ENCODE peak calls at places on chromosomes 11 and 22, in nine cellular contexts. W is ureter; X is colonic mucosa; T is cardiac muscle cell; I is activated CD4-positive, alpha-beta T cell treated with anti-CD3 and anti-CD28 coated beads for 4 hours; R is activated T-helper 1 cell treated with anti-CD3 and anti-CD28 coated beads, Interleukin-2, amount 50 U/mL, for 16 hours; V is activated naive CD8-positive, alpha-beta T cell treated with anti-CD3 and anti-CD28 coated beads, Interleukin-2, amount 50 U/mL, for 16 hours; J is GM23248; P is HT-29. A is an unnamed sample.

GRCh38 chr11:72578051-72578450 is 96.2 kb downstream of the PDE2A start:
- DNase-seq in W (no peak), X (no peak), T (no peak), I (no peak), R (no peak), V (no peak), J (no peak), P (no peak), A (no peak)

GRCh38 chr11:1301220-1302000 is 8.0 kb downstream of the TOLLIP start:
- DNase-seq in W (peak), X (peak), T (no peak), I (no peak), R (no peak), V (no peak), J (no peak), P (no peak), A (no peak)

GRCh38 chr11:128942807-128943430 is at the start of gene TP53AIP1:
- DNase-seq in W (no peak), X (no peak), T (no peak), I (no peak), R (no peak), V (no peak), J (no peak), P (no peak), A (no peak)

GRCh38 chr11:17277024-17277584 is 565 bp downstream of the NUCB2 start:
- DNase-seq in W (peak), X (no peak), T (no peak), I (no peak), R (no peak), V (no peak), J (peak), P (peak), A (no peak)

GRCh38 chr11:73632996-73633395 is 13.4 kb upstream of the PLEKHB1 start:
- DNase-seq in W (no peak), X (no peak), T (no peak), I (no peak), R (no peak), V (no peak), J (no peak), P (no peak), A (no peak)

GRCh38 chr11:95360382-95360781 is 129.4 kb upstream of the SESN3 start:
- DNase-seq in W (no peak), X (no peak), T (no peak), I (no peak), R (no peak), V (no peak), J (peak), P (no peak), A (no peak)

GRCh38 chr22:47257566-47257965 is 495.1 kb downstream of the TBC1D22A start:
- DNase-seq in W (no peak), X (no peak), T (no peak), I (no peak), R (no peak), V (no peak), J (no peak), P (no peak), A (no peak)

GRCh38 chr11:77438487-77438886 is 35.4 kb downstream of the PAK1 start:
- DNase-seq in W (no peak), X (no peak), T (no peak), I (no peak), R (no peak), V (no peak), J (no peak), P (no peak), A (no peak)

GRCh38 chr11:83033972-83034672 is 37.6 kb downstream of the RAB30 start:
- DNase-seq in W (no peak), X (peak), T (peak), I (no peak), R (no peak), V (no peak), J (peak), P (no peak), A (peak)

GRCh38 chr11:74257934-74258553 is 53.4 kb downstream of the P4HA3 start:
- DNase-seq in W (peak), X (peak), T (peak), I (no peak), R (no peak), V (no peak), J (peak), P (no peak), A (peak)

GRCh38 chr22:42340695-42341383 is 70.4 kb upstream of the TCF20 start:
- DNase-seq in W (no peak), X (no peak), T (peak), I (no peak), R (no peak), V (no peak), J (no peak), P (no peak), A (no peak)

GRCh38 chr11:85854212-85854556 is 999 bp upstream of the CCDC83 start:
- DNase-seq in W (no peak), X (no peak), T (no peak), I (no peak), R (no peak), V (no peak), J (no peak), P (no peak), A (no peak)